ENCODE peak calls at places on chromosomes 3 and 15, in eight cellular contexts. O is DMS53; Y is left colon; F is CD8-positive, alpha-beta memory T cell; C is ovary; K is frontal cortex; L is left ventricle myocardium inferior; D is IMR-90. Z is an unnamed sample.

GRCh38 chr3:119318871-119319270 is 24.7 kb downstream of the ARHGAP31 start:
- DNase-seq in O (no peak), F (no peak), Y (no peak), L (no peak), C (no peak), K (no peak), D (peak), Z (no peak)

GRCh38 chr15:79311901-79312553 is 1.1 kb downstream of the TMED3 start:
- DNase-seq in L (no peak), O (peak), D (no peak), Y (no peak), F (no peak), K (no peak), C (no peak), Z (no peak)

GRCh38 chr3:174457758-174458157 is 401.4 kb upstream of the NAALADL2 start:
- DNase-seq in Y (no peak), C (no peak), L (no peak), D (no peak), F (no peak), K (no peak), O (no peak), Z (no peak)

GRCh38 chr3:185770071-185770470 is 54.8 kb downstream of the IGF2BP2 start:
- DNase-seq in C (no peak), F (no peak), L (no peak), D (no peak), O (no peak), K (no peak), Y (no peak), Z (no peak)

GRCh38 chr15:63362196-63362595 is 19.4 kb downstream of the CA12 start:
- DNase-seq in D (no peak), C (no peak), Y (peak), K (no peak), F (no peak), L (peak), O (no peak), Z (no peak)

GRCh38 chr15:79640206-79640605 is 208.1 kb downstream of the MINAR1 start:
- DNase-seq in L (peak), C (no peak), D (peak), Y (no peak), F (no peak), K (no peak), O (no peak), Z (no peak)

GRCh38 chr3:140597792-140598191 is 80.1 kb upstream of the TRIM42 start:
- DNase-seq in C (no peak), K (no peak), L (no peak), O (no peak), Y (no peak), D (no peak), F (no peak), Z (no peak)

GRCh38 chr3:160006282-160007163 is 17.9 kb downstream of the IL12A start:
- DNase-seq in F (no peak), K (peak), C (no peak), L (no peak), O (peak), D (peak), Y (no peak), Z (no peak)

GRCh38 chr3:174342941-174343431 is 516.1 kb upstream of the NAALADL2 start:
- DNase-seq in D (peak), Y (no peak), L (no peak), C (no peak), O (no peak), F (no peak), K (no peak), Z (no peak)

GRCh38 chr15:79897701-79898113 is 893 bp upstream of the MTHFS start:
- DNase-seq in D (no peak), C (no peak), K (no peak), L (no peak), Y (no peak), O (peak), F (no peak), Z (no peak)

GRCh38 chr3:186519021-186519658 is 25.0 kb downstream of the CRYGS start:
- DNase-seq in L (no peak), K (no peak), Y (no peak), C (no peak), D (no peak), O (no peak), F (peak), Z (no peak)

GRCh38 chr3:191342391-191342790 is 12.1 kb upstream of the UTS2B start:
- DNase-seq in D (no peak), C (no peak), L (no peak), O (no peak), F (no peak), Y (no peak), K (no peak), Z (no peak)

GRCh38 chr3:40232626-40233025 is 76.9 kb upstream of the EIF1B start:
- DNase-seq in Y (no peak), C (no peak), O (no peak), L (no peak), D (no peak), F (no peak), K (no peak), Z (no peak)

GRCh38 chr15:80106051-80106450 is 46.6 kb downstream of the ZFAND6 start:
- DNase-seq in L (no peak), K (no peak), C (no peak), Y (no peak), F (no peak), O (no peak), D (peak), Z (no peak)

GRCh38 chr15:96075895-96076294 is 254.6 kb upstream of the NR2F2 start:
- DNase-seq in K (no peak), C (no peak), D (no peak), O (no peak), Y (no peak), L (no peak), F (no peak), Z (no peak)

GRCh38 chr3:187978433-187979011 is 175.4 kb upstream of the LPP start:
- DNase-seq in C (no peak), K (no peak), F (no peak), Y (no peak), O (no peak), L (no peak), D (peak), Z (no peak)

GRCh38 chr3:97662264-97662663 is 102.3 kb upstream of the ARL6 start:
- DNase-seq in D (no peak), F (no peak), C (no peak), L (no peak), K (no peak), O (no peak), Y (no peak), Z (no peak)

GRCh38 chr3:188578579-188579363 is 424.8 kb downstream of the LPP start:
- DNase-seq in O (no peak), L (peak), C (peak), Y (peak), K (no peak), D (peak), F (no peak), Z (no peak)

GRCh38 chr3:73542127-73542526 is 82.6 kb downstream of the PDZRN3 start:
- DNase-seq in D (no peak), Y (no peak), C (no peak), O (peak), L (no peak), F (no peak), K (no peak), Z (no peak)

GRCh38 chr3:46845860-46846623 is 17.2 kb downstream of the MYL3 start:
- DNase-seq in D (peak), Y (peak), C (peak), L (peak), O (peak), F (peak), K (peak), Z (no peak)

GRCh38 chr3:58411036-58411435 is 22.6 kb downstream of the PDHB start:
- DNase-seq in O (no peak), C (no peak), L (no peak), D (no peak), K (no peak), F (no peak), Y (no peak), Z (no peak)

GRCh38 chr3:148681080-148681479 is 16.6 kb upstream of the AGTR1 start:
- DNase-seq in C (no peak), L (no peak), O (peak), K (no peak), D (peak), F (no peak), Y (no peak), Z (no peak)

GRCh38 chr3:107524214-107525100 is 1.7 kb downstream of the BBX start:
- DNase-seq in Y (peak), K (peak), D (peak), L (peak), F (peak), C (peak), O (peak), Z (no peak)

Z was measured in SIG-M5.